ENCODE peak calls at places on chromosomes 6 and 20, in five cellular contexts. W is NCI-H446; G is hypothalamus; R is activated CD4-positive, alpha-beta T cell treated with anti-CD3 and anti-CD28 coated beads, Interleukin-2, amount 10 ng/mL, durations not matched to agents 7 days and 5 days; K is NCI-H1092. J is an unnamed sample.

GRCh38 chr6:43634702-43635303 is 837 bp upstream of the MAD2L1BP start:
- DNase-seq in W (no peak), K (no peak), R (no peak), G (no peak), J (no peak)

GRCh38 chr20:8722277-8722928 is 346.5 kb upstream of the PLCB4 start:
- DNase-seq in W (peak), G (no peak), R (peak), K (peak), J (peak)

GRCh38 chr20:56440346-56441007 is 27.9 kb upstream of the RTF2 start:
- DNase-seq in R (peak), G (no peak), W (no peak), K (no peak), J (no peak)

GRCh38 chr6:147154454-147154853 is 49.8 kb upstream of the STXBP5 start:
- DNase-seq in R (no peak), W (no peak), G (no peak), K (peak), J (no peak)

GRCh38 chr6:44133003-44133931 is 5.9 kb downstream of the TMEM63B start:
- DNase-seq in K (peak), G (peak), W (no peak), R (no peak), J (no peak)

GRCh38 chr6:150403458-150404245 is 34.8 kb downstream of the IYD start:
- DNase-seq in W (no peak), G (no peak), R (no peak), K (peak), J (peak)

GRCh38 chr6:36911946-36912555 is 26.3 kb downstream of the C6orf89 start:
- DNase-seq in G (no peak), R (peak), W (no peak), K (no peak), J (no peak)

GRCh38 chr6:44201200-44201599 is 15.5 kb upstream of the MYMX start:
- DNase-seq in G (no peak), K (no peak), W (no peak), R (no peak), J (no peak)

GRCh38 chr6:16705403-16705993 is 55.8 kb downstream of the ATXN1 start:
- DNase-seq in W (no peak), G (no peak), K (no peak), R (no peak), J (no peak)

GRCh38 chr6:44386364-44386928 is 1.1 kb upstream of the CDC5L start:
- DNase-seq in R (no peak), K (peak), G (no peak), W (no peak), J (no peak)

GRCh38 chr20:50421356-50422340 is 88.5 kb upstream of the PTPN1 start:
- DNase-seq in W (no peak), K (no peak), R (no peak), G (no peak), J (no peak)

GRCh38 chr6:160178271-160178670 is 56.7 kb downstream of the SLC22A1 start:
- DNase-seq in G (no peak), R (no peak), W (no peak), K (no peak), J (no peak)

GRCh38 chr6:25295651-25296050 is 16.5 kb downstream of the CARMIL1 start:
- DNase-seq in W (no peak), R (no peak), G (no peak), K (no peak), J (no peak)

GRCh38 chr6:125913864-125914351 is 42.7 kb upstream of the HINT3 start:
- DNase-seq in K (no peak), W (no peak), R (no peak), G (no peak), J (peak)

GRCh38 chr6:121260651-121261102 is 73.6 kb downstream of the TBC1D32 start:
- DNase-seq in W (no peak), G (no peak), K (no peak), R (no peak), J (no peak)

GRCh38 chr6:52787917-52788316 is 15.7 kb downstream of the GSTA1 start:
- DNase-seq in K (no peak), W (no peak), R (no peak), G (no peak), J (no peak)

GRCh38 chr6:16630035-16630643 is 131.1 kb downstream of the ATXN1 start:
- DNase-seq in W (no peak), K (no peak), R (no peak), G (no peak), J (no peak)

GRCh38 chr20:37356387-37356786 is 10.4 kb downstream of the SRC start:
- DNase-seq in W (no peak), R (no peak), K (no peak), G (no peak), J (no peak)

GRCh38 chr6:138897031-138897430 is 91.0 kb downstream of the REPS1 start:
- DNase-seq in W (no peak), R (no peak), K (no peak), G (no peak), J (no peak)

GRCh38 chr6:150712502-150713252 is 113.0 kb downstream of the PLEKHG1 start:
- DNase-seq in K (no peak), W (no peak), R (no peak), G (no peak), J (no peak)

GRCh38 chr6:73585566-73586415 is 65.0 kb upstream of the EEF1A1 start:
- DNase-seq in K (no peak), W (no peak), G (no peak), R (peak), J (no peak)

GRCh38 chr6:52718535-52718934 is 44.7 kb downstream of the GSTA2 start:
- DNase-seq in K (no peak), W (no peak), R (no peak), G (no peak), J (no peak)

GRCh38 chr6:32107447-32107846 is 1.7 kb downstream of the TNXB start:
- DNase-seq in W (no peak), K (no peak), R (no peak), G (no peak), J (no peak)

GRCh38 chr6:131828080-131828479 is 20.3 kb downstream of the ENPP1 start:
- DNase-seq in G (no peak), K (no peak), R (no peak), W (no peak), J (no peak)

GRCh38 chr20:49766979-49767419 is 45.6 kb upstream of the SLC9A8 start:
- DNase-seq in G (no peak), R (no peak), K (no peak), W (no peak), J (no peak)

GRCh38 chr20:20793570-20793969 is 81.1 kb upstream of the RALGAPA2 start:
- DNase-seq in W (no peak), R (no peak), G (no peak), K (no peak), J (no peak)

J was measured in retinal pigment epithelial cell.